ENCODE peak calls at places on chromosomes 11 and 22, in eight cellular contexts. R is activated T-helper 9 cell treated with anti-CD3 and anti-CD28 coated beads, Interleukin-2, amount 50 U/mL, for 16 hours; A is ACHN; V is H7; S is progenitor cell of endocrine pancreas; W is iPS-NIHi11; J is ELR; Q is adipocyte. X is an unnamed sample.

GRCh38 chr11:68950268-68950667 is 30.5 kb downstream of the MRGPRD start:
- DNase-seq in R (no peak), A (peak), V (peak), S (no peak), W (peak), J (peak), Q (peak), X (no peak)

GRCh38 chr22:23218867-23219251 is 38.5 kb downstream of the BCR start:
- DNase-seq in R (no peak), A (no peak), V (peak), S (peak), W (peak), J (no peak), Q (peak), X (no peak)

GRCh38 chr22:49909476-49910205 is 8.6 kb downstream of the ALG12 start:
- DNase-seq in R (no peak), A (no peak), V (no peak), S (no peak), W (no peak), J (no peak), Q (no peak), X (no peak)

GRCh38 chr11:71300187-71300586 is 47.8 kb upstream of the SHANK2 start:
- DNase-seq in R (no peak), A (no peak), V (no peak), S (no peak), W (no peak), J (no peak), Q (peak), X (no peak)

GRCh38 chr11:7973011-7973410 is 7.8 kb upstream of the NLRP10 start:
- DNase-seq in R (no peak), A (no peak), V (no peak), S (no peak), W (no peak), J (peak), Q (no peak), X (no peak)

GRCh38 chr22:27173530-27173929 is 516.1 kb downstream of the MIAT start:
- DNase-seq in R (no peak), A (no peak), V (no peak), S (no peak), W (no peak), J (no peak), Q (no peak), X (no peak)

GRCh38 chr11:124085583-124085982 is 29.7 kb upstream of the VWA5A start:
- DNase-seq in R (no peak), A (no peak), V (no peak), S (no peak), W (no peak), J (peak), Q (no peak), X (no peak)

GRCh38 chr11:17135934-17136683 is 58.6 kb upstream of the RPS13 start:
- DNase-seq in R (no peak), A (no peak), V (no peak), S (no peak), W (no peak), J (no peak), Q (no peak), X (no peak)

GRCh38 chr11:126123686-126124085 is 61.0 kb upstream of the CDON start:
- DNase-seq in R (no peak), A (no peak), V (no peak), S (no peak), W (no peak), J (no peak), Q (peak), X (no peak)

GRCh38 chr11:72578051-72578450 is 96.2 kb downstream of the PDE2A start:
- DNase-seq in R (no peak), A (no peak), V (peak), S (no peak), W (no peak), J (no peak), Q (no peak), X (no peak)

GRCh38 chr11:1460396-1460795 is 26.2 kb downstream of the MOB2 start:
- DNase-seq in R (no peak), A (no peak), V (no peak), S (no peak), W (no peak), J (no peak), Q (no peak), X (no peak)

GRCh38 chr11:100855466-100856067 is 168.5 kb downstream of the ARHGAP42 start:
- DNase-seq in R (no peak), A (peak), V (no peak), S (no peak), W (no peak), J (peak), Q (peak), X (no peak)

GRCh38 chr11:12212181-12212820 is 101.9 kb downstream of the MICAL2 start:
- DNase-seq in R (no peak), A (no peak), V (no peak), S (no peak), W (no peak), J (no peak), Q (no peak), X (no peak)

GRCh38 chr22:24153353-24153752 is 27.9 kb upstream of the SUSD2 start:
- DNase-seq in R (no peak), A (no peak), V (no peak), S (no peak), W (no peak), J (peak), Q (no peak), X (no peak)

GRCh38 chr11:102810943-102811528 is 13.1 kb upstream of the MMP1 start:
- DNase-seq in R (no peak), A (peak), V (peak), S (no peak), W (peak), J (peak), Q (peak), X (no peak)

X was measured in effector memory CD4-positive, alpha-beta T cell.